ENCODE peak calls at places on chromosomes 3 and 15, in seven cellular contexts. One of them, this sample, is unnamed.
A peak's percentile ranks its signal among the peaks of the same experiment; 100 is the strongest.

GRCh38 chr3:193870376-193871092 is 265.4 kb upstream of the HES1 start:
- DNase-seq in neural crest cell: no peak
- DNase-seq in GM12864: no peak
- DNase-seq in omental fat pad: no peak
- DNase-seq in GM23338: peak; percentile 20
- DNase-seq in foreskin fibroblast: no peak
- DNase-seq in bronchial epithelial cell: peak; percentile 72
- DNase-seq in this sample: no peak

GRCh38 chr15:92061511-92062200 is 208.1 kb downstream of the SLCO3A1 start:
- DNase-seq in neural crest cell: no peak
- DNase-seq in GM12864: no peak
- DNase-seq in omental fat pad: no peak
- DNase-seq in GM23338: no peak
- DNase-seq in foreskin fibroblast: no peak
- DNase-seq in bronchial epithelial cell: no peak
- DNase-seq in this sample: no peak

GRCh38 chr15:57751177-57751800 is 44.8 kb downstream of the POLR2M start:
- DNase-seq in neural crest cell: no peak
- DNase-seq in GM12864: no peak
- DNase-seq in omental fat pad: no peak
- DNase-seq in GM23338: peak; percentile 66
- DNase-seq in foreskin fibroblast: peak; percentile 30
- DNase-seq in bronchial epithelial cell: peak; percentile 48
- DNase-seq in this sample: no peak

GRCh38 chr3:158702815-158703481 is 29.3 kb downstream of the RARRES1 start:
- DNase-seq in neural crest cell: no peak
- DNase-seq in GM12864: no peak
- DNase-seq in omental fat pad: no peak
- DNase-seq in GM23338: no peak
- DNase-seq in foreskin fibroblast: peak; percentile 66
- DNase-seq in bronchial epithelial cell: peak; percentile 47
- DNase-seq in this sample: no peak

GRCh38 chr15:73794501-73795133 is 41.5 kb upstream of the INSYN1 start:
- DNase-seq in neural crest cell: no peak
- DNase-seq in GM12864: no peak
- DNase-seq in omental fat pad: no peak
- DNase-seq in GM23338: peak; percentile 28
- DNase-seq in foreskin fibroblast: peak; percentile 14
- DNase-seq in bronchial epithelial cell: peak; percentile 57
- DNase-seq in this sample: no peak

GRCh38 chr3:55988905-55989304 is 479.4 kb downstream of the ERC2 start:
- DNase-seq in neural crest cell: no peak
- DNase-seq in GM12864: no peak
- DNase-seq in omental fat pad: no peak
- DNase-seq in GM23338: no peak
- DNase-seq in foreskin fibroblast: no peak
- DNase-seq in bronchial epithelial cell: no peak
- DNase-seq in this sample: no peak

GRCh38 chr3:112390783-112391641 is 58.1 kb downstream of the CD200 start:
- DNase-seq in neural crest cell: peak; percentile 12
- DNase-seq in GM12864: no peak
- DNase-seq in omental fat pad: no peak
- DNase-seq in GM23338: peak; percentile 72
- DNase-seq in foreskin fibroblast: peak; percentile 73
- DNase-seq in bronchial epithelial cell: peak; percentile 78
- DNase-seq in this sample: no peak

GRCh38 chr3:46429671-46430070 is 22.6 kb downstream of the CCRL2 start:
- DNase-seq in neural crest cell: no peak
- DNase-seq in GM12864: no peak
- DNase-seq in omental fat pad: no peak
- DNase-seq in GM23338: no peak
- DNase-seq in foreskin fibroblast: no peak
- DNase-seq in bronchial epithelial cell: peak; percentile 88
- DNase-seq in this sample: no peak

GRCh38 chr15:100125627-100126231 is 216.0 kb downstream of the ADAMTS17 start:
- DNase-seq in neural crest cell: no peak
- DNase-seq in GM12864: no peak
- DNase-seq in omental fat pad: no peak
- DNase-seq in GM23338: no peak
- DNase-seq in foreskin fibroblast: no peak
- DNase-seq in bronchial epithelial cell: no peak
- DNase-seq in this sample: no peak

GRCh38 chr15:31031471-31032064 is 40.1 kb upstream of the MTMR10 start:
- DNase-seq in neural crest cell: no peak
- DNase-seq in GM12864: peak; percentile 10
- DNase-seq in omental fat pad: no peak
- DNase-seq in GM23338: no peak
- DNase-seq in foreskin fibroblast: peak; percentile 38
- DNase-seq in bronchial epithelial cell: peak; percentile 18
- DNase-seq in this sample: no peak

GRCh38 chr3:158074591-158074990 is 31.6 kb downstream of the SHOX2 start:
- DNase-seq in neural crest cell: no peak
- DNase-seq in GM12864: no peak
- DNase-seq in omental fat pad: no peak
- DNase-seq in GM23338: no peak
- DNase-seq in foreskin fibroblast: no peak
- DNase-seq in bronchial epithelial cell: no peak
- DNase-seq in this sample: no peak

DNA sequence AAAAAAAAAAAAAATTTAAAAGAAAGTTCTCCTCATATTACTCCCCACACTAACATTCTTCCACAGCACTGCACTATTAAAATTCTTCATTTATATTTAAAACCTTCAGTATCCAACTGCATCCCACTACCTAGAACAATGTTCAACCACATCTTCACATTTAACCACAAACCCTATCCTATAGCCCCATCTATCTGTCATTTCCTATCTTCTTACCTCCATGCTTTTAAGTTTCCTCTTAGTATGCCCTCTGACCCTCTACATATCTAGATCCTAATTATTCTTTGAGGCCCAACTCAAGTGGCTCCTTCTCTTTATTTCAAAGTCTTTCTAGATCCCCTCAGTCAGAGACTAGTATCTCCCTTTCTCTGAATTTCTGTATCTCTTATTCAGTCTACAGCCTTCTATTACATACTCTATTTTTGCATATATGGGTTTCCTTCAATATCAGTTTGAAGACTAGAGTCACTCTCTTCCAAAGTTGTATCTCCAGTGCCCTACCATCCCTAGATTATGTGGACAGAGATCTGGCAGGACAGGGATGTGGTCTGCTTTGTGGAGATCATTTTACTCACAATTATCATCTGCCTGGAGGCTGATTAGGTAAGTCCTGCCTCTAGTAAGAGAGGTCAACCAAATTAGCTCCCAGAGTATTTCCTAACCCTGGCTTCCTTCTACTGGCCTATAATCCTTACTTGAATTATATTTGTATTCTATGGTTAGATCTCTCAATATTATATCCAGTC is 1.4 kb downstream of the CIAO2A start:
- DNase-seq in neural crest cell: no peak
- DNase-seq in GM12864: no peak
- DNase-seq in omental fat pad: no peak
- DNase-seq in GM23338: peak; percentile 22
- DNase-seq in foreskin fibroblast: no peak
- DNase-seq in bronchial epithelial cell: no peak
- DNase-seq in this sample: no peak
- TF ChIP-seq CTCF in neural crest cell: peak; percentile 34
- TF ChIP-seq CTCF in GM12864: no peak
- TF ChIP-seq CTCF in omental fat pad: no peak
- TF ChIP-seq CTCF in GM23338: peak; percentile 31
- TF ChIP-seq CTCF in foreskin fibroblast: no peak
- TF ChIP-seq CTCF in bronchial epithelial cell: no peak
- TF ChIP-seq CTCF in this sample: no peak

DNA sequence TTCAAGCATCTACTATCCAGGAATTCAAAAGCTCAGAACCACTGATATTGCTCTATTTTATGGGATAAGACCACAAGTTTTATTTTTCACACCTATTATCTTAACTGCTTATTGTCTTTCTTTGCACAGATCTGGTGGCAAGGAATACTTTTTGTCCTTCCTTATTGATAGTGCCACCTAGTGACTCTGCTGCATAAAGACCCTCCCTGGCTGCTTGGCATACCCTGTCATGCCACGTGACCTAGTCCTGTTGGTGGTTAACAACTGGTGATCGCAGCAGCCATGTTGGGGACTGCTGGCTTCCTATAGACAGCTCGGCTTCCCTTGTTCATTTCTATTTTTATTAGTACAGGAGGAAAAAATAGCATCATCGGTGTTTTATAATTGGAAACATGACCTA is 236.3 kb downstream of the MEX3B start:
- DNase-seq in neural crest cell: no peak
- DNase-seq in GM12864: no peak
- DNase-seq in omental fat pad: no peak
- DNase-seq in GM23338: peak; percentile 66
- DNase-seq in foreskin fibroblast: no peak
- DNase-seq in bronchial epithelial cell: no peak
- DNase-seq in this sample: peak; percentile 7
- TF ChIP-seq CTCF in neural crest cell: no peak
- TF ChIP-seq CTCF in GM12864: no peak
- TF ChIP-seq CTCF in omental fat pad: no peak
- TF ChIP-seq CTCF in GM23338: peak; percentile 74
- TF ChIP-seq CTCF in foreskin fibroblast: no peak
- TF ChIP-seq CTCF in bronchial epithelial cell: no peak
- TF ChIP-seq CTCF in this sample: no peak

GRCh38 chr15:44530653-44531052 is 6.3 kb upstream of the EIF3J start:
- DNase-seq in neural crest cell: no peak
- DNase-seq in GM12864: no peak
- DNase-seq in omental fat pad: no peak
- DNase-seq in GM23338: no peak
- DNase-seq in foreskin fibroblast: no peak
- DNase-seq in bronchial epithelial cell: no peak
- DNase-seq in this sample: no peak
- TF ChIP-seq CTCF in neural crest cell: no peak
- TF ChIP-seq CTCF in GM12864: no peak
- TF ChIP-seq CTCF in omental fat pad: no peak
- TF ChIP-seq CTCF in GM23338: no peak
- TF ChIP-seq CTCF in foreskin fibroblast: no peak
- TF ChIP-seq CTCF in bronchial epithelial cell: no peak
- TF ChIP-seq CTCF in this sample: no peak

GRCh38 chr3:178456942-178457341 is 79.3 kb upstream of the KCNMB2 start:
- DNase-seq in neural crest cell: no peak
- DNase-seq in GM12864: no peak
- DNase-seq in omental fat pad: no peak
- DNase-seq in GM23338: no peak
- DNase-seq in foreskin fibroblast: no peak
- DNase-seq in bronchial epithelial cell: no peak
- DNase-seq in this sample: no peak

GRCh38 chr3:178455966-178456365 is 80.3 kb upstream of the KCNMB2 start:
- DNase-seq in neural crest cell: no peak
- DNase-seq in GM12864: no peak
- DNase-seq in omental fat pad: no peak
- DNase-seq in GM23338: no peak
- DNase-seq in foreskin fibroblast: no peak
- DNase-seq in bronchial epithelial cell: no peak
- DNase-seq in this sample: no peak

GRCh38 chr3:178455264-178455663 is 81.0 kb upstream of the KCNMB2 start:
- DNase-seq in neural crest cell: no peak
- DNase-seq in GM12864: no peak
- DNase-seq in omental fat pad: no peak
- DNase-seq in GM23338: no peak
- DNase-seq in foreskin fibroblast: no peak
- DNase-seq in bronchial epithelial cell: peak; percentile 66
- DNase-seq in this sample: no peak

GRCh38 chr3:178454714-178455113 is 81.5 kb upstream of the KCNMB2 start:
- DNase-seq in neural crest cell: no peak
- DNase-seq in GM12864: no peak
- DNase-seq in omental fat pad: no peak
- DNase-seq in GM23338: no peak
- DNase-seq in foreskin fibroblast: no peak
- DNase-seq in bronchial epithelial cell: peak; percentile 67
- DNase-seq in this sample: no peak

GRCh38 chr3:178451799-178452198 is 84.4 kb upstream of the KCNMB2 start:
- DNase-seq in neural crest cell: no peak
- DNase-seq in GM12864: no peak
- DNase-seq in omental fat pad: no peak
- DNase-seq in GM23338: peak; percentile 24
- DNase-seq in foreskin fibroblast: no peak
- DNase-seq in bronchial epithelial cell: no peak
- DNase-seq in this sample: no peak
- TF ChIP-seq CTCF in neural crest cell: no peak
- TF ChIP-seq CTCF in GM12864: peak; percentile 12
- TF ChIP-seq CTCF in omental fat pad: no peak
- TF ChIP-seq CTCF in GM23338: peak; percentile 59
- TF ChIP-seq CTCF in foreskin fibroblast: no peak
- TF ChIP-seq CTCF in bronchial epithelial cell: no peak
- TF ChIP-seq CTCF in this sample: no peak